ENCODE peak calls at places on chromosomes 3 and 15, in ten cellular contexts. One of them, this sample, is unnamed.

GRCh38 chr3:128726691-128727031 is 678 bp downstream of the RAB7A start:
- DNase-seq in EL: peak
- DNase-seq in stimulated activated CD4-positive, alpha-beta T cell treated with anti-CD3 and anti-CD28 coated beads, Interleukin-1b, Interleukin-23, amount 100 ng/mL, for 24 hours: no peak
- DNase-seq in tibial nerve: peak
- DNase-seq in stimulated activated CD8-positive, alpha-beta memory T cell treated with anti-CD3 and anti-CD28 coated beads, Interleukin-4, amount 100 ng/mL, for 1 hour: peak
- DNase-seq in coronary artery: peak
- DNase-seq in T-helper 1 cell: peak
- DNase-seq in activated CD4-positive, alpha-beta memory T cell treated with anti-CD3 and anti-CD28 coated beads, Interleukin-2, amount 10 ng/mL, durations not matched to agents 7 days and 5 days: peak
- DNase-seq in effector memory CD4-positive, alpha-beta T cell: peak
- DNase-seq in stimulated activated naive B cell treated with anti-CD40 and anti-IgM and Interleukin-4, amounts not matched to agents 10 μg/mL and 1 μg/mL and 100 μg/mL, for 72 hours: peak
- DNase-seq in this sample: peak

GRCh38 chr3:8727793-8728517 is 5.6 kb upstream of the CAV3 start:
- DNase-seq in EL: no peak
- DNase-seq in stimulated activated CD4-positive, alpha-beta T cell treated with anti-CD3 and anti-CD28 coated beads, Interleukin-1b, Interleukin-23, amount 100 ng/mL, for 24 hours: no peak
- DNase-seq in tibial nerve: no peak
- DNase-seq in stimulated activated CD8-positive, alpha-beta memory T cell treated with anti-CD3 and anti-CD28 coated beads, Interleukin-4, amount 100 ng/mL, for 1 hour: no peak
- DNase-seq in coronary artery: no peak
- DNase-seq in T-helper 1 cell: no peak
- DNase-seq in activated CD4-positive, alpha-beta memory T cell treated with anti-CD3 and anti-CD28 coated beads, Interleukin-2, amount 10 ng/mL, durations not matched to agents 7 days and 5 days: no peak
- DNase-seq in effector memory CD4-positive, alpha-beta T cell: no peak
- DNase-seq in stimulated activated naive B cell treated with anti-CD40 and anti-IgM and Interleukin-4, amounts not matched to agents 10 μg/mL and 1 μg/mL and 100 μg/mL, for 72 hours: no peak
- DNase-seq in this sample: no peak

GRCh38 chr3:123353852-123354238 is 95.0 kb downstream of the ADCY5 start:
- DNase-seq in EL: peak
- DNase-seq in stimulated activated CD4-positive, alpha-beta T cell treated with anti-CD3 and anti-CD28 coated beads, Interleukin-1b, Interleukin-23, amount 100 ng/mL, for 24 hours: no peak
- DNase-seq in tibial nerve: no peak
- DNase-seq in stimulated activated CD8-positive, alpha-beta memory T cell treated with anti-CD3 and anti-CD28 coated beads, Interleukin-4, amount 100 ng/mL, for 1 hour: no peak
- DNase-seq in coronary artery: no peak
- DNase-seq in T-helper 1 cell: no peak
- DNase-seq in activated CD4-positive, alpha-beta memory T cell treated with anti-CD3 and anti-CD28 coated beads, Interleukin-2, amount 10 ng/mL, durations not matched to agents 7 days and 5 days: no peak
- DNase-seq in effector memory CD4-positive, alpha-beta T cell: no peak
- DNase-seq in stimulated activated naive B cell treated with anti-CD40 and anti-IgM and Interleukin-4, amounts not matched to agents 10 μg/mL and 1 μg/mL and 100 μg/mL, for 72 hours: no peak
- DNase-seq in this sample: no peak

GRCh38 chr15:90211440-90212168 is 10.5 kb downstream of the SEMA4B start:
- DNase-seq in EL: peak
- DNase-seq in stimulated activated CD4-positive, alpha-beta T cell treated with anti-CD3 and anti-CD28 coated beads, Interleukin-1b, Interleukin-23, amount 100 ng/mL, for 24 hours: no peak
- DNase-seq in tibial nerve: no peak
- DNase-seq in stimulated activated CD8-positive, alpha-beta memory T cell treated with anti-CD3 and anti-CD28 coated beads, Interleukin-4, amount 100 ng/mL, for 1 hour: no peak
- DNase-seq in coronary artery: no peak
- DNase-seq in T-helper 1 cell: no peak
- DNase-seq in activated CD4-positive, alpha-beta memory T cell treated with anti-CD3 and anti-CD28 coated beads, Interleukin-2, amount 10 ng/mL, durations not matched to agents 7 days and 5 days: no peak
- DNase-seq in effector memory CD4-positive, alpha-beta T cell: no peak
- DNase-seq in stimulated activated naive B cell treated with anti-CD40 and anti-IgM and Interleukin-4, amounts not matched to agents 10 μg/mL and 1 μg/mL and 100 μg/mL, for 72 hours: no peak
- DNase-seq in this sample: no peak

GRCh38 chr3:10192953-10193691 is 28.4 kb downstream of the IRAK2 start:
- DNase-seq in EL: peak
- DNase-seq in stimulated activated CD4-positive, alpha-beta T cell treated with anti-CD3 and anti-CD28 coated beads, Interleukin-1b, Interleukin-23, amount 100 ng/mL, for 24 hours: peak
- DNase-seq in tibial nerve: no peak
- DNase-seq in stimulated activated CD8-positive, alpha-beta memory T cell treated with anti-CD3 and anti-CD28 coated beads, Interleukin-4, amount 100 ng/mL, for 1 hour: no peak
- DNase-seq in coronary artery: no peak
- DNase-seq in T-helper 1 cell: peak
- DNase-seq in activated CD4-positive, alpha-beta memory T cell treated with anti-CD3 and anti-CD28 coated beads, Interleukin-2, amount 10 ng/mL, durations not matched to agents 7 days and 5 days: peak
- DNase-seq in effector memory CD4-positive, alpha-beta T cell: peak
- DNase-seq in stimulated activated naive B cell treated with anti-CD40 and anti-IgM and Interleukin-4, amounts not matched to agents 10 μg/mL and 1 μg/mL and 100 μg/mL, for 72 hours: peak
- DNase-seq in this sample: peak

GRCh38 chr3:20080956-20081554 is 40.8 kb downstream of the KAT2B start:
- DNase-seq in EL: no peak
- DNase-seq in stimulated activated CD4-positive, alpha-beta T cell treated with anti-CD3 and anti-CD28 coated beads, Interleukin-1b, Interleukin-23, amount 100 ng/mL, for 24 hours: no peak
- DNase-seq in tibial nerve: no peak
- DNase-seq in stimulated activated CD8-positive, alpha-beta memory T cell treated with anti-CD3 and anti-CD28 coated beads, Interleukin-4, amount 100 ng/mL, for 1 hour: peak
- DNase-seq in coronary artery: no peak
- DNase-seq in T-helper 1 cell: no peak
- DNase-seq in activated CD4-positive, alpha-beta memory T cell treated with anti-CD3 and anti-CD28 coated beads, Interleukin-2, amount 10 ng/mL, durations not matched to agents 7 days and 5 days: peak
- DNase-seq in effector memory CD4-positive, alpha-beta T cell: no peak
- DNase-seq in stimulated activated naive B cell treated with anti-CD40 and anti-IgM and Interleukin-4, amounts not matched to agents 10 μg/mL and 1 μg/mL and 100 μg/mL, for 72 hours: peak
- DNase-seq in this sample: no peak

GRCh38 chr3:69299344-69299743 is 86.5 kb downstream of the FRMD4B start:
- DNase-seq in EL: no peak
- DNase-seq in stimulated activated CD4-positive, alpha-beta T cell treated with anti-CD3 and anti-CD28 coated beads, Interleukin-1b, Interleukin-23, amount 100 ng/mL, for 24 hours: no peak
- DNase-seq in tibial nerve: no peak
- DNase-seq in stimulated activated CD8-positive, alpha-beta memory T cell treated with anti-CD3 and anti-CD28 coated beads, Interleukin-4, amount 100 ng/mL, for 1 hour: no peak
- DNase-seq in coronary artery: no peak
- DNase-seq in T-helper 1 cell: no peak
- DNase-seq in activated CD4-positive, alpha-beta memory T cell treated with anti-CD3 and anti-CD28 coated beads, Interleukin-2, amount 10 ng/mL, durations not matched to agents 7 days and 5 days: no peak
- DNase-seq in effector memory CD4-positive, alpha-beta T cell: no peak
- DNase-seq in stimulated activated naive B cell treated with anti-CD40 and anti-IgM and Interleukin-4, amounts not matched to agents 10 μg/mL and 1 μg/mL and 100 μg/mL, for 72 hours: no peak
- DNase-seq in this sample: no peak

GRCh38 chr3:31448035-31448881 is 84.5 kb upstream of the STT3B start:
- DNase-seq in EL: peak
- DNase-seq in stimulated activated CD4-positive, alpha-beta T cell treated with anti-CD3 and anti-CD28 coated beads, Interleukin-1b, Interleukin-23, amount 100 ng/mL, for 24 hours: no peak
- DNase-seq in tibial nerve: no peak
- DNase-seq in stimulated activated CD8-positive, alpha-beta memory T cell treated with anti-CD3 and anti-CD28 coated beads, Interleukin-4, amount 100 ng/mL, for 1 hour: no peak
- DNase-seq in coronary artery: no peak
- DNase-seq in T-helper 1 cell: no peak
- DNase-seq in activated CD4-positive, alpha-beta memory T cell treated with anti-CD3 and anti-CD28 coated beads, Interleukin-2, amount 10 ng/mL, durations not matched to agents 7 days and 5 days: peak
- DNase-seq in effector memory CD4-positive, alpha-beta T cell: no peak
- DNase-seq in stimulated activated naive B cell treated with anti-CD40 and anti-IgM and Interleukin-4, amounts not matched to agents 10 μg/mL and 1 μg/mL and 100 μg/mL, for 72 hours: no peak
- DNase-seq in this sample: no peak

GRCh38 chr15:94403246-94403824 is 172.0 kb downstream of the MCTP2 start:
- DNase-seq in EL: no peak
- DNase-seq in stimulated activated CD4-positive, alpha-beta T cell treated with anti-CD3 and anti-CD28 coated beads, Interleukin-1b, Interleukin-23, amount 100 ng/mL, for 24 hours: no peak
- DNase-seq in tibial nerve: no peak
- DNase-seq in stimulated activated CD8-positive, alpha-beta memory T cell treated with anti-CD3 and anti-CD28 coated beads, Interleukin-4, amount 100 ng/mL, for 1 hour: no peak
- DNase-seq in coronary artery: no peak
- DNase-seq in T-helper 1 cell: no peak
- DNase-seq in activated CD4-positive, alpha-beta memory T cell treated with anti-CD3 and anti-CD28 coated beads, Interleukin-2, amount 10 ng/mL, durations not matched to agents 7 days and 5 days: no peak
- DNase-seq in effector memory CD4-positive, alpha-beta T cell: no peak
- DNase-seq in stimulated activated naive B cell treated with anti-CD40 and anti-IgM and Interleukin-4, amounts not matched to agents 10 μg/mL and 1 μg/mL and 100 μg/mL, for 72 hours: no peak
- DNase-seq in this sample: no peak

GRCh38 chr3:35616346-35616745 is 23.0 kb upstream of the ARPP21 start:
- DNase-seq in EL: no peak
- DNase-seq in stimulated activated CD4-positive, alpha-beta T cell treated with anti-CD3 and anti-CD28 coated beads, Interleukin-1b, Interleukin-23, amount 100 ng/mL, for 24 hours: no peak
- DNase-seq in tibial nerve: no peak
- DNase-seq in stimulated activated CD8-positive, alpha-beta memory T cell treated with anti-CD3 and anti-CD28 coated beads, Interleukin-4, amount 100 ng/mL, for 1 hour: no peak
- DNase-seq in coronary artery: no peak
- DNase-seq in T-helper 1 cell: no peak
- DNase-seq in activated CD4-positive, alpha-beta memory T cell treated with anti-CD3 and anti-CD28 coated beads, Interleukin-2, amount 10 ng/mL, durations not matched to agents 7 days and 5 days: no peak
- DNase-seq in effector memory CD4-positive, alpha-beta T cell: no peak
- DNase-seq in stimulated activated naive B cell treated with anti-CD40 and anti-IgM and Interleukin-4, amounts not matched to agents 10 μg/mL and 1 μg/mL and 100 μg/mL, for 72 hours: no peak
- DNase-seq in this sample: no peak

GRCh38 chr3:23864954-23865353 is 51.8 kb downstream of the NKIRAS1 start:
- DNase-seq in EL: no peak
- DNase-seq in stimulated activated CD4-positive, alpha-beta T cell treated with anti-CD3 and anti-CD28 coated beads, Interleukin-1b, Interleukin-23, amount 100 ng/mL, for 24 hours: no peak
- DNase-seq in tibial nerve: no peak
- DNase-seq in stimulated activated CD8-positive, alpha-beta memory T cell treated with anti-CD3 and anti-CD28 coated beads, Interleukin-4, amount 100 ng/mL, for 1 hour: no peak
- DNase-seq in coronary artery: no peak
- DNase-seq in T-helper 1 cell: no peak
- DNase-seq in activated CD4-positive, alpha-beta memory T cell treated with anti-CD3 and anti-CD28 coated beads, Interleukin-2, amount 10 ng/mL, durations not matched to agents 7 days and 5 days: no peak
- DNase-seq in effector memory CD4-positive, alpha-beta T cell: no peak
- DNase-seq in stimulated activated naive B cell treated with anti-CD40 and anti-IgM and Interleukin-4, amounts not matched to agents 10 μg/mL and 1 μg/mL and 100 μg/mL, for 72 hours: no peak
- DNase-seq in this sample: no peak

GRCh38 chr15:65089206-65089824 is 12.8 kb downstream of the KBTBD13 start:
- DNase-seq in EL: no peak
- DNase-seq in stimulated activated CD4-positive, alpha-beta T cell treated with anti-CD3 and anti-CD28 coated beads, Interleukin-1b, Interleukin-23, amount 100 ng/mL, for 24 hours: no peak
- DNase-seq in tibial nerve: no peak
- DNase-seq in stimulated activated CD8-positive, alpha-beta memory T cell treated with anti-CD3 and anti-CD28 coated beads, Interleukin-4, amount 100 ng/mL, for 1 hour: no peak
- DNase-seq in coronary artery: no peak
- DNase-seq in T-helper 1 cell: no peak
- DNase-seq in activated CD4-positive, alpha-beta memory T cell treated with anti-CD3 and anti-CD28 coated beads, Interleukin-2, amount 10 ng/mL, durations not matched to agents 7 days and 5 days: no peak
- DNase-seq in effector memory CD4-positive, alpha-beta T cell: no peak
- DNase-seq in stimulated activated naive B cell treated with anti-CD40 and anti-IgM and Interleukin-4, amounts not matched to agents 10 μg/mL and 1 μg/mL and 100 μg/mL, for 72 hours: no peak
- DNase-seq in this sample: no peak

GRCh38 chr15:74497584-74497983 is 36.6 kb upstream of the UBL7 start:
- DNase-seq in EL: peak
- DNase-seq in stimulated activated CD4-positive, alpha-beta T cell treated with anti-CD3 and anti-CD28 coated beads, Interleukin-1b, Interleukin-23, amount 100 ng/mL, for 24 hours: no peak
- DNase-seq in tibial nerve: no peak
- DNase-seq in stimulated activated CD8-positive, alpha-beta memory T cell treated with anti-CD3 and anti-CD28 coated beads, Interleukin-4, amount 100 ng/mL, for 1 hour: no peak
- DNase-seq in coronary artery: no peak
- DNase-seq in T-helper 1 cell: no peak
- DNase-seq in activated CD4-positive, alpha-beta memory T cell treated with anti-CD3 and anti-CD28 coated beads, Interleukin-2, amount 10 ng/mL, durations not matched to agents 7 days and 5 days: no peak
- DNase-seq in effector memory CD4-positive, alpha-beta T cell: no peak
- DNase-seq in stimulated activated naive B cell treated with anti-CD40 and anti-IgM and Interleukin-4, amounts not matched to agents 10 μg/mL and 1 μg/mL and 100 μg/mL, for 72 hours: no peak
- DNase-seq in this sample: no peak